ENCODE peak calls at places on chromosome 3, in four cellular contexts. One of them, this sample, is unnamed.
A peak's percentile ranks its signal among the peaks of the same experiment; 100 is the strongest.

GRCh38 chr3:49465269-49466034 is 4.6 kb upstream of the DAG1 start:
- DNase-seq in germinal center: no peak
- DNase-seq in cardiac fibroblast: peak; percentile 71
- DNase-seq in WTC11: no peak
- DNase-seq in this sample: no peak

GRCh38 chr3:128266453-128266852 is 113.2 kb downstream of the EEFSEC start:
- DNase-seq in germinal center: no peak
- DNase-seq in cardiac fibroblast: peak; percentile 39
- DNase-seq in WTC11: no peak
- DNase-seq in this sample: peak; percentile 48

GRCh38 chr3:42117175-42118008 is 26.2 kb downstream of the TRAK1 start:
- DNase-seq in germinal center: no peak
- DNase-seq in cardiac fibroblast: peak; percentile 55
- DNase-seq in WTC11: peak; percentile 49
- DNase-seq in this sample: no peak

GRCh38 chr3:107432646-107433045 is 55.4 kb downstream of the CCDC54 start:
- DNase-seq in germinal center: no peak
- DNase-seq in cardiac fibroblast: no peak
- DNase-seq in WTC11: no peak
- DNase-seq in this sample: no peak

GRCh38 chr3:30752961-30753360 is 141.5 kb downstream of the GADL1 start:
- DNase-seq in germinal center: no peak
- DNase-seq in cardiac fibroblast: peak; percentile 66
- DNase-seq in WTC11: no peak
- DNase-seq in this sample: peak; percentile 25

GRCh38 chr3:184068344-184068743 is 15.5 kb downstream of the HTR3C start:
- DNase-seq in germinal center: no peak
- DNase-seq in cardiac fibroblast: no peak
- DNase-seq in WTC11: no peak
- DNase-seq in this sample: no peak

GRCh38 chr3:71684752-71685151 is 40.5 kb downstream of the EIF4E3 start:
- DNase-seq in germinal center: no peak
- DNase-seq in cardiac fibroblast: peak; percentile 87
- DNase-seq in WTC11: no peak
- DNase-seq in this sample: peak; percentile 62

GRCh38 chr3:105253225-105253624 is 113.5 kb upstream of the ALCAM start:
- DNase-seq in germinal center: no peak
- DNase-seq in cardiac fibroblast: peak; percentile 52
- DNase-seq in WTC11: no peak
- DNase-seq in this sample: no peak

GRCh38 chr3:60053518-60054265 is 1003.9 kb upstream of the CFAP20DC start:
- DNase-seq in germinal center: no peak
- DNase-seq in cardiac fibroblast: no peak
- DNase-seq in WTC11: no peak
- DNase-seq in this sample: no peak

GRCh38 chr3:46867550-46867898 is 4.3 kb upstream of the MYL3 start:
- DNase-seq in germinal center: no peak
- DNase-seq in cardiac fibroblast: peak; percentile 87
- DNase-seq in WTC11: no peak
- DNase-seq in this sample: no peak

GRCh38 chr3:133137042-133137393 is 98.8 kb downstream of the TMEM108 start:
- DNase-seq in germinal center: no peak
- DNase-seq in cardiac fibroblast: no peak
- DNase-seq in WTC11: no peak
- DNase-seq in this sample: no peak

GRCh38 chr3:157073810-157074209 is 86.1 kb downstream of the CCNL1 start:
- DNase-seq in germinal center: no peak
- DNase-seq in cardiac fibroblast: peak; percentile 59
- DNase-seq in WTC11: no peak
- DNase-seq in this sample: peak; percentile 28

GRCh38 chr3:17140670-17141505 is 256.1 kb downstream of the PLCL2 start:
- DNase-seq in germinal center: no peak
- DNase-seq in cardiac fibroblast: peak; percentile 10
- DNase-seq in WTC11: peak; percentile 28
- DNase-seq in this sample: no peak

GRCh38 chr3:66378256-66378655 is 122.6 kb downstream of the LRIG1 start:
- DNase-seq in germinal center: peak; percentile 38
- DNase-seq in cardiac fibroblast: no peak
- DNase-seq in WTC11: peak; percentile 67
- DNase-seq in this sample: peak; percentile 18